ENCODE peak calls at places on chromosomes 7 and 10, in five cellular contexts. D, V, O, R and P are unnamed samples.

GRCh38 chr7:2698581-2699288 is 10.7 kb downstream of the AMZ1 start:
- DNase-seq in D (no peak), V (no peak), O (no peak), R (no peak), P (no peak)

GRCh38 chr7:111145472-111145871 is 54.5 kb downstream of the LRRN3 start:
- DNase-seq in D (no peak), V (no peak), O (no peak), R (no peak), P (no peak)

GRCh38 chr7:32587431-32587948 is 92.2 kb downstream of the AVL9 start:
- DNase-seq in D (no peak), V (peak; percentile 36), O (no peak), R (no peak), P (no peak)

GRCh38 chr7:97418312-97418711 is 300.8 kb downstream of the SDHAF3 start:
- DNase-seq in D (no peak), V (no peak), O (no peak), R (no peak), P (no peak)

GRCh38 chr7:46542076-46542475 is 621.0 kb upstream of the IGFBP3 start:
- DNase-seq in D (no peak), V (no peak), O (no peak), R (no peak), P (no peak)

GRCh38 chr7:4682621-4683042 is 537 bp downstream of the FOXK1 start:
- DNase-seq in D (peak; percentile 36), V (peak; percentile 46), O (peak; percentile 58), R (peak; percentile 48), P (peak; percentile 60)

GRCh38 chr10:79065853-79066252 is 2.9 kb upstream of the ZMIZ1 start:
- DNase-seq in D (no peak), V (no peak), O (no peak), R (no peak), P (no peak)

GRCh38 chr10:46517541-46517940 is 38.9 kb downstream of the GPRIN2 start:
- DNase-seq in D (no peak), V (no peak), O (no peak), R (no peak), P (no peak)

GRCh38 chr10:16521311-16522016 is at the start of gene C1QL3:
- DNase-seq in D (no peak), V (no peak), O (no peak), R (no peak), P (peak; percentile 26)

GRCh38 chr10:6203331-6204062 is 765 bp downstream of the PFKFB3 start:
- DNase-seq in D (peak; percentile 38), V (peak; percentile 65), O (peak; percentile 58), R (peak; percentile 61), P (peak; percentile 73)

GRCh38 chr7:44073664-44074348 is 8.4 kb upstream of the PGAM2 start:
- DNase-seq in D (peak; percentile 70), V (peak; percentile 48), O (peak; percentile 91), R (peak; percentile 49), P (peak; percentile 90)

GRCh38 chr7:98281757-98282652 is 519 bp downstream of the BRI3 start:
- DNase-seq in D (no peak), V (peak; percentile 53), O (peak; percentile 45), R (peak; percentile 59), P (peak; percentile 57)

GRCh38 chr7:44122529-44122928 is 819 bp downstream of the POLD2 start:
- DNase-seq in D (no peak), V (no peak), O (no peak), R (no peak), P (no peak)

GRCh38 chr7:94620703-94621118 is 35.2 kb downstream of the SGCE start:
- DNase-seq in D (peak; percentile 46), V (peak; percentile 42), O (peak; percentile 42), R (peak; percentile 50), P (peak; percentile 78)

GRCh38 chr10:114603943-114604342 is 54.1 kb downstream of the ABLIM1 start:
- DNase-seq in D (no peak), V (no peak), O (peak; percentile 54), R (no peak), P (no peak)

GRCh38 chr7:54769203-54769602 is 10.2 kb upstream of the SEC61G start:
- DNase-seq in D (no peak), V (no peak), O (no peak), R (no peak), P (no peak)

GRCh38 chr7:26179826-26180497 is 20.6 kb downstream of the HNRNPA2B1 start:
- DNase-seq in D (no peak), V (no peak), O (no peak), R (no peak), P (no peak)

GRCh38 chr7:26181474-26182227 is 18.9 kb downstream of the HNRNPA2B1 start:
- DNase-seq in D (no peak), V (no peak), O (no peak), R (no peak), P (no peak)

GRCh38 chr7:26180792-26181198 is 19.8 kb downstream of the HNRNPA2B1 start:
- DNase-seq in D (no peak), V (no peak), O (no peak), R (no peak), P (no peak)

GRCh38 chr7:26178272-26178960 is 22.1 kb downstream of the HNRNPA2B1 start:
- DNase-seq in D (no peak), V (no peak), O (no peak), R (no peak), P (no peak)

GRCh38 chr7:26179422-26179821 is 21.1 kb downstream of the HNRNPA2B1 start:
- DNase-seq in D (no peak), V (no peak), O (no peak), R (no peak), P (no peak)
- H3K36me3 ChIP-seq in D (no peaks in the 10 kb centered on the region), V (no peaks in the 10 kb centered on the region), O (no peaks in the 10 kb centered on the region), R (no peaks in the 10 kb centered on the region), P (no peaks in the 10 kb centered on the region)

DNA sequence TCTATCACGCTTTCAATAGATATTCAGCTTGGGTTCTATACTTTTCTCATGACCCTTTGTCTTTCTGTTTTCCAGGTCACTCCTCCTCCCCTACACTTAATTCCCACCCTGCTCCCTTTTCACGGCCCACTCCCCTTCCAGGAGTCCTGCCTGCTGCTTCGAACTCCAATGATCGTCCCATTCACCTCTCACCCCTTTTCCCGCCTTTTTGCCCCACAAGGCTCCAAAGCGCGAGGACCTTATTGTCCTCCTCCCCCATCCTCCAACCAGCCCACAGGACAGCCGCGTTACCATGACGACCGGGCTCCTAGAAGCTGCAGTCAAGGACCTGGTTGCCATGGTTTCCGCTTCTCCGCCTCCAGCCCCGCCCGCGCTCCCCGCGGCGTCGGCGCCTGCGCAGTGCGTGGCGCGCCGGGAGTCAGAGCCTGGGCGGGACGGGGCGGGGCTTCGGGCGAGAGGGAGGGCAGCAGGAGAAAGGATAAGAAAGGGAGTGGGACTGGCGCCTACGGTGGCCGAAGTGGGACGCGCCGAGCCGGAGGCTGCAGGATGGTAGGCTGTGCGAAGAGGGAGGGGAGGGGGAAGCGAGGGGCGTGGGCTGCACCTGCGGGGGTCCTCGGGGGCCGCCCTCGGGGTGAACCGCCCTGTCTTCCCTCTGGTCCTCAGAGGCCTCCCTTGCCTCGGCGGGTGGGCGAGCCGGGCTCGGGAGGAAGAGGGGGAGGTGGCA is at the start of gene AP1S1:
- DNase-seq in D (peak; percentile 90), V (peak; percentile 94), O (peak; percentile 96), R (peak; percentile 91), P (peak; percentile 97)
- TF ChIP-seq POLR2A in D (peak; percentile 71), V (no peak), O (peak; percentile 37), R (no peak), P (no peak)

DNA sequence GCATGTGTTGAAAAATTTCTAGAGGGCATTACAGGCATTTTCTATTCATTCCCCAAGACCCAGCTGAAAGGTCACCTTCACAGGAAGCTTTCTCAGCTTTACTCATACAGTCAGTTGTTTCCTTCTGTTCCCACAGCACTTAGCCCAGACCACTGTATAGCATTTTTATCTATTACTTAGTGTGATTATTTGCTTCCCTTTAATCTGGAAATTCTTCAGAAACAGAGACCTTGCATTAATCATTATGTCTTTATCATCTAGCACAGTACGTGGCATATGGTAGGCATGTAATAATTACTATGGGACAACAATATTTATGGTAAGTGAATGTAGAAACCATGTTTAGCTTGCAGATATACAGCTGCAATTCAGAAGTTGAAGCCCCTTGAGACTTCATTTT is 38.2 kb upstream of the CDK6 start:
- DNase-seq in D (no peak), V (no peak), O (no peak), R (no peak), P (no peak)
- H3K27ac ChIP-seq in D (no peak overlapping the region), V (no peak overlapping the region), O (no peak overlapping the region), R (no peak overlapping the region), P (no peak overlapping the region)

GRCh38 chr10:124696446-124697392 is 47.5 kb downstream of the FAM53B start:
- DNase-seq in D (no peak), V (no peak), O (no peak), R (no peak), P (no peak)
- H3K36me3 ChIP-seq in D (no peaks in the 10 kb centered on the region), V (no peaks in the 10 kb centered on the region), O (no peaks in the 10 kb centered on the region), R (no peaks in the 10 kb centered on the region), P (no peaks in the 10 kb centered on the region)

GRCh38 chr7:17298840-17299476 is 506 bp downstream of the AHR start:
- DNase-seq in D (peak; percentile 38), V (peak; percentile 57), O (peak; percentile 56), R (peak; percentile 37), P (peak; percentile 75)
- TF ChIP-seq POLR2A in D (no peak), V (no peak), O (peak; percentile 45), R (peak; percentile 2), P (peak; percentile 40)

GRCh38 chr10:10804998-10805737 is 212.5 kb upstream of the CELF2 start:
- DNase-seq in D (no peak), V (no peak), O (no peak), R (no peak), P (no peak)
- H3K27ac ChIP-seq in D (no peak overlapping the region), V (no peak overlapping the region), O (peak overlapping the region; percentile 41), R (peak overlapping the region; percentile 44), P (no peak overlapping the region)

DNA sequence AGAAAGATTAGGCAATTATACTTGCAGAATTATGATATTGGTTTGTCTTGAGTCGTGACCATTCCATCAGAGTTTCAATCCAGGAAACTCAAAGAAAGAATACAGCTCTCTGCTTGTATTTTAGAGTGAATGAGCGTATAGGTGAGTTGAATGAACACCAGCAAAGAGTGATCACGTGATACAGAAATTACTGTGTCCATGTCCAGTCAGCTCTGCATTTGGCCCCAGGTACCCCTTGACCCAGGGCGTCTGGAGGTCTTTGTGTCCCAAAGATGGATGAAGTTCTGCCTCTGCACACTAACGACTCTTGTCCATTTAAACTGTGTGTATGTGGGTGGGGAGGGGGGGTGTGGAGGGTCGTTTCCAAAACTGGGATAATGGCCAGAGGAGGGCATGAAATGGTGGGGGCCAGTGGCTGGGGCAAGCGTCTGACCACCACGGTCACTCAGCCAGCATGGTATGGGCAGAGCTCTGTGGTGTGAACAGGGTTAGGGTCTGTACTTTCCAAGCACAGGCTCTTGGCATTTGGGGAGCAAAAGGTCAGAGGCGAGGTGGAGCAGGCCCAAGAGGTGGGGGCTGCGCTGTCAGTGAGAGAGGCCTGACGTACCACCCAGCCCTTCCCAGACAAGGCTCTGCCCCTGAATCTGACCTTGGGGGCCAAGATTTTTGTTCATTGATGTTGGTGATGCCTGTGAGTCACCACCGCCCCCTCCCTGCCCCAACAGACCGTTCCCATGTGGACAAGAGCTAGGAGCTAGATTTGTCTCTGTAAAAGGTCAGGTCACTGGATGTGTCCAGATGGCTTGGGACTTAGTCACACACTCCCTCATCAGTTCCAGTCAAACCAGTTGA is 1.4 kb downstream of the PTPRE start:
- DNase-seq in D (no peak), V (no peak), O (no peak), R (no peak), P (no peak)
- H3K36me3 ChIP-seq in D (no peaks in the 10 kb centered on the region), V (no peaks in the 10 kb centered on the region), O (no peaks in the 10 kb centered on the region), R (no peaks in the 10 kb centered on the region), P (no peaks in the 10 kb centered on the region)